ENCODE peak calls at places on chromosome 11, in ten cellular contexts. W is tibial artery; O is heart left ventricle; F is mucosa of descending colon; N is adipocyte; S is GM23338; R is adrenal gland; P is CD4-positive, CD25-positive, alpha-beta regulatory T cell; M is HCT116; T is Karpas-422. Y is an unnamed sample.

GRCh38 chr11:11135820-11136476 is 217.1 kb downstream of the CSNK2A3 start:
- DNase-seq in W (no peak), O (no peak), F (no peak), N (no peak), S (peak; percentile 34), R (no peak), P (no peak), M (no peak), T (no peak), Y (no peak)

GRCh38 chr11:117834068-117834810 is 9.7 kb upstream of the FXYD2 start:
- DNase-seq in W (no peak), O (no peak), F (no peak), N (no peak), S (no peak), R (no peak), P (no peak), M (no peak), T (no peak), Y (no peak)

GRCh38 chr11:128324531-128325141 is 262.7 kb downstream of the ETS1 start:
- DNase-seq in W (no peak), O (no peak), F (peak; percentile 55), N (no peak), S (no peak), R (no peak), P (peak; percentile 71), M (no peak), T (no peak), Y (no peak)

GRCh38 chr11:13054278-13054677 is 45.2 kb downstream of the RASSF10 start:
- DNase-seq in W (no peak), O (no peak), F (no peak), N (no peak), S (no peak), R (peak; percentile 57), P (no peak), M (no peak), T (no peak), Y (no peak)

GRCh38 chr11:79244175-79244804 is 196.5 kb downstream of the TENM4 start:
- DNase-seq in W (no peak), O (no peak), F (no peak), N (peak; percentile 93), S (no peak), R (no peak), P (no peak), M (no peak), T (no peak), Y (no peak)

GRCh38 chr11:43517518-43517917 is 158.8 kb downstream of the TTC17 start:
- DNase-seq in W (no peak), O (no peak), F (no peak), N (no peak), S (no peak), R (no peak), P (no peak), M (no peak), T (no peak), Y (no peak)

GRCh38 chr11:58059011-58059358 is 28.2 kb downstream of the OR6Q1 start:
- DNase-seq in W (no peak), O (no peak), F (no peak), N (peak; percentile 10), S (peak; percentile 80), R (no peak), P (no peak), M (no peak), T (no peak), Y (no peak)

GRCh38 chr11:121334973-121335711 is 42.6 kb downstream of the SC5D start:
- DNase-seq in W (no peak), O (no peak), F (no peak), N (peak; percentile 11), S (no peak), R (no peak), P (no peak), M (no peak), T (peak; percentile 47), Y (no peak)

GRCh38 chr11:123143476-123143875 is 51.6 kb downstream of the CLMP start:
- DNase-seq in W (no peak), O (no peak), F (no peak), N (no peak), S (no peak), R (no peak), P (no peak), M (no peak), T (no peak), Y (no peak)

GRCh38 chr11:48051217-48051848 is 71.0 kb downstream of the PTPRJ start:
- DNase-seq in W (no peak), O (no peak), F (no peak), N (peak; percentile 16), S (no peak), R (no peak), P (no peak), M (no peak), T (peak; percentile 64), Y (no peak)
- H3K4me1 ChIP-seq in W (peaks cover 8% of the 10 kb centered on the region), O (peaks cover 13% of the 10 kb centered on the region), F (peaks cover 13% of the 10 kb centered on the region), N (peaks cover 3% of the 10 kb centered on the region), S (peaks cover 33% of the 10 kb centered on the region), R (peaks cover 4% of the 10 kb centered on the region), P (peaks cover 54% of the 10 kb centered on the region), M (peaks cover 46% of the 10 kb centered on the region), T (peaks cover 93% of the 10 kb centered on the region), Y (no peaks in the 10 kb centered on the region)

GRCh38 chr11:65226103-65226442 is 35.7 kb upstream of the POLA2 start:
- DNase-seq in W (no peak), O (no peak), F (no peak), N (no peak), S (no peak), R (no peak), P (no peak), M (no peak), T (no peak), Y (no peak)
- H3K4me3 ChIP-seq in W (peak overlapping the region; percentile 49), O (peak overlapping the region; percentile 58), F (no peak overlapping the region), N (peak overlapping the region; percentile 75), S (peak overlapping the region; percentile 88), R (peak overlapping the region; percentile 17), P (no peak overlapping the region), M (no peak overlapping the region), T (peak overlapping the region; percentile 60), Y (no peak overlapping the region)

GRCh38 chr11:33733978-33734377 is 2.2 kb downstream of the CD59 start:
- DNase-seq in W (no peak), O (no peak), F (no peak), N (no peak), S (no peak), R (no peak), P (no peak), M (no peak), T (no peak), Y (no peak)
- H3K4me1 ChIP-seq in W (peaks cover 53% of the 10 kb centered on the region), O (peaks cover 64% of the 10 kb centered on the region), F (peaks cover 38% of the 10 kb centered on the region), N (peaks cover 47% of the 10 kb centered on the region), S (peaks cover 21% of the 10 kb centered on the region), R (peaks cover 52% of the 10 kb centered on the region), P (peaks cover 20% of the 10 kb centered on the region), M (peaks cover 28% of the 10 kb centered on the region), T (peaks cover 45% of the 10 kb centered on the region), Y (peaks cover 12% of the 10 kb centered on the region)

GRCh38 chr11:35420371-35420770 is 1.0 kb upstream of the SLC1A2 start:
- DNase-seq in W (no peak), O (no peak), F (no peak), N (no peak), S (peak; percentile 53), R (no peak), P (no peak), M (no peak), T (no peak), Y (no peak)

GRCh38 chr11:35419713-35420333 is 465 bp upstream of the SLC1A2 start:
- DNase-seq in W (no peak), O (no peak), F (no peak), N (no peak), S (peak; percentile 22), R (no peak), P (no peak), M (no peak), T (no peak), Y (no peak)

GRCh38 chr11:35415488-35415887 is 3.9 kb downstream of the SLC1A2 start:
- DNase-seq in W (no peak), O (no peak), F (no peak), N (no peak), S (no peak), R (no peak), P (no peak), M (no peak), T (no peak), Y (no peak)

GRCh38 chr11:35418847-35419712 is at the start of gene SLC1A2:
- DNase-seq in W (no peak), O (peak; percentile 66), F (no peak), N (peak; percentile 65), S (peak; percentile 81), R (no peak), P (no peak), M (no peak), T (no peak), Y (no peak)

GRCh38 chr11:35418282-35418846 is 994 bp downstream of the SLC1A2 start:
- DNase-seq in W (no peak), O (no peak), F (no peak), N (no peak), S (peak; percentile 80), R (no peak), P (no peak), M (no peak), T (no peak), Y (no peak)
- H3K4me3 ChIP-seq in W (peak overlapping the region; percentile 57), O (peak overlapping the region; percentile 55), F (no peak overlapping the region), N (peak overlapping the region; percentile 81), S (peak overlapping the region; percentile 87), R (no peak overlapping the region), P (no peak overlapping the region), M (no peak overlapping the region), T (no peak overlapping the region), Y (peak overlapping the region; percentile 36)